ENCODE peak calls at places on chromosomes 12 and 14, in seven cellular contexts. C, X, K, Z, N, L and W are unnamed samples. For H3K4me1, the result is how much of the 10 kb centered on the place peaks cover.

GRCh38 chr12:124369901-124370378 is 75.0 kb downstream of the RFLNA start:
- DNase-seq in C (no peak), X (no peak), K (no peak), Z (no peak), N (no peak), L (no peak), W (no peak)

GRCh38 chr12:40314927-40315326 is 90.1 kb downstream of the LRRK2 start:
- DNase-seq in C (no peak), X (no peak), K (no peak), Z (no peak), N (no peak), L (no peak), W (no peak)

GRCh38 chr12:25591132-25591531 is 38.0 kb upstream of the LMNTD1 start:
- DNase-seq in C (no peak), X (no peak), K (no peak), Z (no peak), N (peak), L (no peak), W (no peak)

GRCh38 chr12:69475237-69475984 is 5.2 kb downstream of the FRS2 start:
- DNase-seq in C (no peak), X (no peak), K (no peak), Z (peak), N (peak), L (no peak), W (no peak)

GRCh38 chr12:26014085-26014484 is 55.6 kb downstream of the RASSF8 start:
- DNase-seq in C (no peak), X (no peak), K (no peak), Z (no peak), N (no peak), L (no peak), W (no peak)

GRCh38 chr12:65229441-65229840 is 49.0 kb upstream of the MSRB3 start:
- DNase-seq in C (no peak), X (no peak), K (no peak), Z (no peak), N (no peak), L (no peak), W (no peak)

GRCh38 chr12:66746489-66747201 is 67.8 kb upstream of the GRIP1 start:
- DNase-seq in C (no peak), X (no peak), K (no peak), Z (no peak), N (no peak), L (no peak), W (no peak)

GRCh38 chr14:32763673-32764072 is 175.0 kb upstream of the NPAS3 start:
- DNase-seq in C (no peak), X (no peak), K (no peak), Z (no peak), N (no peak), L (no peak), W (no peak)

GRCh38 chr12:11171953-11172675 is 1.1 kb downstream of the SMIM10L1 start:
- DNase-seq in C (no peak), X (no peak), K (no peak), Z (peak), N (peak), L (no peak), W (no peak)

GRCh38 chr12:93793983-93794382 is 116.8 kb downstream of the CRADD start:
- DNase-seq in C (no peak), X (no peak), K (no peak), Z (no peak), N (no peak), L (no peak), W (no peak)

GRCh38 chr14:83556746-83557460 is 1973.0 kb upstream of the FLRT2 start:
- DNase-seq in C (no peak), X (no peak), K (no peak), Z (no peak), N (peak), L (no peak), W (no peak)

GRCh38 chr12:10235761-10236631 is 23.3 kb downstream of the GABARAPL1 start:
- DNase-seq in C (no peak), X (peak), K (no peak), Z (peak), N (peak), L (no peak), W (peak)

GRCh38 chr12:122013136-122013535 is 8.5 kb upstream of the BCL7A start:
- DNase-seq in C (no peak), X (no peak), K (no peak), Z (no peak), N (no peak), L (no peak), W (no peak)

GRCh38 chr12:94457331-94457730 is 2.3 kb downstream of the CEP83 start:
- DNase-seq in C (no peak), X (no peak), K (no peak), Z (no peak), N (no peak), L (no peak), W (no peak)

GRCh38 chr12:93616584-93617101 is 44.2 kb downstream of the SOCS2 start:
- DNase-seq in C (no peak), X (no peak), K (no peak), Z (no peak), N (peak), L (no peak), W (no peak)

DNA sequence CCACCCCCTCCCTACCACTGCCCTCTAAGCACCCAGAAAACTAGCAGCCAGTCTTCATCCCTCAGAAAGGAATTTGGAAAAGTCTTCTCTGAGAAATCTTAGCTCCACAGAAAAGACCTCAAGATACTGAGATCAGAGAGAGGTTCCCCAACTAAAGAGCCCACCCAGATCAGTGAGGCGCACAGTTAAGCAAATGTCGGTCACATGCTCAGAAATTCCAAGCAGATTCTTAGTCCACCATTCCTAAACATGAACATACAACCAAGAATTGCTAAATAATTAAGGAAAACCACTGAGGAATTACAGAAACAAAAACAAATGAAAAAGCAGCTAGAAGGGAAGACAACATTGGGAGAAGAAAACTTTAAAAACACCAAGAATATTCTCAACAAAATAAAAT is 32.3 kb downstream of the MED13L start:
- DNase-seq in C (no peak), X (no peak), K (no peak), Z (no peak), N (no peak), L (no peak), W (no peak)
- H3K4me1 ChIP-seq in C (half or more), X (half or more), K (half or more), Z (under half), N (under half), L (under half), W (under half)

GRCh38 chr12:53233671-53234091 is 1.7 kb upstream of the RARG start:
- DNase-seq in C (no peak), X (no peak), K (no peak), Z (no peak), N (no peak), L (no peak), W (peak)
- H3K27ac ChIP-seq in C (peak), X (peak), K (peak), Z (no peak), N (no peak), L (peak), W (no peak)

GRCh38 chr12:81294325-81295190 is 216.7 kb downstream of the ACSS3 start:
- DNase-seq in C (no peak), X (no peak), K (no peak), Z (no peak), N (peak), L (no peak), W (no peak)
- TF ChIP-seq EP300 in C (no peak), X (no peak), K (no peak), Z (no peak), N (no peak), L (no peak), W (no peak)

GRCh38 chr14:105200641-105201040 is 19.5 kb upstream of the NUDT14 start:
- DNase-seq in C (no peak), X (no peak), K (no peak), Z (no peak), N (no peak), L (no peak), W (no peak)
- H3K4me1 ChIP-seq in C (under half), X (half or more), K (half or more), Z (half or more), N (under half), L (under half), W (half or more)

GRCh38 chr14:92733007-92733406 is 15.4 kb downstream of the LGMN start:
- DNase-seq in C (no peak), X (no peak), K (no peak), Z (no peak), N (no peak), L (no peak), W (no peak)

GRCh38 chr14:92731622-92732021 is 16.8 kb downstream of the LGMN start:
- DNase-seq in C (no peak), X (no peak), K (no peak), Z (no peak), N (no peak), L (no peak), W (no peak)

GRCh38 chr14:92737206-92737605 is 11.2 kb downstream of the LGMN start:
- DNase-seq in C (no peak), X (no peak), K (no peak), Z (no peak), N (no peak), L (no peak), W (peak)

GRCh38 chr14:92735344-92735743 is 13.1 kb downstream of the LGMN start:
- DNase-seq in C (no peak), X (no peak), K (no peak), Z (no peak), N (no peak), L (no peak), W (no peak)

GRCh38 chr14:92734618-92735017 is 13.8 kb downstream of the LGMN start:
- DNase-seq in C (no peak), X (no peak), K (no peak), Z (no peak), N (no peak), L (no peak), W (no peak)
- H3K27ac ChIP-seq in C (no peak), X (no peak), K (no peak), Z (no peak), N (no peak), L (no peak), W (no peak)

GRCh38 chr12:54231236-54231635 is 42.5 kb upstream of the SMUG1 start:
- DNase-seq in C (no peak), X (no peak), K (no peak), Z (no peak), N (no peak), L (no peak), W (no peak)
- TF ChIP-seq EP300 in C (no peak), X (no peak), K (no peak), Z (no peak), N (no peak), L (no peak), W (no peak)

GRCh38 chr14:55129428-55130193 is 559 bp downstream of the LGALS3 start:
- DNase-seq in C (peak), X (peak), K (peak), Z (peak), N (peak), L (peak), W (peak)

GRCh38 chr14:55133416-55133815 is 4.4 kb downstream of the LGALS3 start:
- DNase-seq in C (no peak), X (no peak), K (no peak), Z (no peak), N (no peak), L (no peak), W (no peak)

GRCh38 chr14:55129086-55129427 is at the start of gene LGALS3:
- DNase-seq in C (peak), X (peak), K (peak), Z (no peak), N (peak), L (peak), W (peak)

GRCh38 chr14:55130194-55130550 is 1.1 kb downstream of the LGALS3 start:
- DNase-seq in C (no peak), X (peak), K (no peak), Z (peak), N (peak), L (no peak), W (no peak)

DNA sequence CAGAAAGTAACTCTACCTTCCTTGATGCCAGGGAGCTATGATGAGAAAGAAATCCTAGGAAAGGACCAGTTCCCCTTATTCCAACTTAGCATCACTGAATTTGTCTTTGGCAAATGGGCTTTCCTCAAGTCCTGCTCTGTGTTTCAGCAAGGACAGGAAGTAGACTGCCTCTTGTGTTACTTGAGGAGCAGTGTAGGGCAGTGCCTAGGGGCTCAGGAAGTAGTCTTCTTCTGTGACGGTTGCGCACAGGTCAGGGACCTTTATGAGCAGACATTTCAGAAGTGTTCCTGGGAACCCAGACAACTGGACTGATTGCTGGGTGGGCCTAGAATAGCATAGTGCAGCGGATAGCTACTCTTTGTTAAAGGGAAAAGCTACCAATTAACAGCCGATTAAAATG is 2.7 kb downstream of the LGALS3 start:
- DNase-seq in C (peak), X (no peak), K (no peak), Z (no peak), N (peak), L (no peak), W (no peak)
- H3K4me1 ChIP-seq in C (half or more), X (half or more), K (half or more), Z (under half), N (under half), L (under half), W (under half)

GRCh38 chr12:53795927-53796326 is 44.1 kb upstream of the CISTR start:
- DNase-seq in C (no peak), X (no peak), K (no peak), Z (no peak), N (no peak), L (no peak), W (no peak)

GRCh38 chr12:53803194-53803593 is 51.4 kb upstream of the CISTR start:
- DNase-seq in C (no peak), X (no peak), K (no peak), Z (no peak), N (no peak), L (no peak), W (no peak)

GRCh38 chr12:53803703-53804102 is 51.9 kb upstream of the CISTR start:
- DNase-seq in C (no peak), X (no peak), K (no peak), Z (no peak), N (peak), L (no peak), W (no peak)

GRCh38 chr12:53793221-53793620 is 41.4 kb upstream of the CISTR start:
- DNase-seq in C (no peak), X (no peak), K (no peak), Z (no peak), N (no peak), L (no peak), W (no peak)

GRCh38 chr12:53798575-53798974 is 46.8 kb upstream of the CISTR start:
- DNase-seq in C (no peak), X (no peak), K (no peak), Z (peak), N (peak), L (no peak), W (no peak)
- H3K27ac ChIP-seq in C (no peak), X (no peak), K (no peak), Z (peak), N (peak), L (no peak), W (no peak)